ENCODE peak calls at places on chromosomes 3 and 15, in six cellular contexts. E is psoas muscle; G is lower lobe of right lung; Y is CD8-positive, alpha-beta T cell; B is substantia nigra; S is lung. P is an unnamed sample.

GRCh38 chr3:65953301-65953812 is 85.4 kb downstream of the MAGI1 start:
- DNase-seq in E (no peak), G (peak; percentile 86), Y (no peak), B (no peak), S (peak; percentile 91), P (no peak)

GRCh38 chr3:153215971-153216370 is 53.9 kb downstream of the RAP2B start:
- DNase-seq in E (no peak), G (no peak), Y (no peak), B (no peak), S (no peak), P (no peak)

GRCh38 chr15:89341316-89342005 is 6.8 kb upstream of the POLG start:
- DNase-seq in E (no peak), G (peak; percentile 73), Y (no peak), B (no peak), S (peak; percentile 63), P (no peak)

GRCh38 chr3:66475386-66476020 is 25.3 kb downstream of the LRIG1 start:
- DNase-seq in E (no peak), G (no peak), Y (no peak), B (no peak), S (no peak), P (no peak)

GRCh38 chr15:99029358-99029871 is 21.8 kb upstream of the PGPEP1L start:
- DNase-seq in E (peak; percentile 84), G (no peak), Y (no peak), B (no peak), S (no peak), P (no peak)

GRCh38 chr15:62569460-62570404 is 404.6 kb upstream of the C2CD4B start:
- DNase-seq in E (peak; percentile 88), G (peak; percentile 72), Y (no peak), B (no peak), S (peak; percentile 85), P (no peak)

GRCh38 chr15:41474941-41475340 is 18.7 kb upstream of the ITPKA start:
- DNase-seq in E (no peak), G (no peak), Y (no peak), B (no peak), S (no peak), P (no peak)

GRCh38 chr3:88632226-88632625 is 475.2 kb upstream of the EPHA3 start:
- DNase-seq in E (no peak), G (no peak), Y (no peak), B (no peak), S (no peak), P (no peak)

GRCh38 chr3:146277953-146278631 is 27.2 kb upstream of the PLSCR4 start:
- DNase-seq in E (no peak), G (no peak), Y (no peak), B (no peak), S (no peak), P (no peak)

GRCh38 chr3:53503185-53503584 is 8.8 kb downstream of the CACNA1D start:
- DNase-seq in E (no peak), G (no peak), Y (no peak), B (no peak), S (no peak), P (no peak)

GRCh38 chr3:53501203-53501602 is 6.8 kb downstream of the CACNA1D start:
- DNase-seq in E (no peak), G (no peak), Y (no peak), B (no peak), S (no peak), P (no peak)

GRCh38 chr3:53506110-53506762 is 11.8 kb downstream of the CACNA1D start:
- DNase-seq in E (no peak), G (no peak), Y (no peak), B (no peak), S (no peak), P (no peak)

GRCh38 chr3:53500165-53500777 is 5.9 kb downstream of the CACNA1D start:
- DNase-seq in E (no peak), G (no peak), Y (no peak), B (no peak), S (no peak), P (no peak)

GRCh38 chr3:53502737-53503136 is 8.3 kb downstream of the CACNA1D start:
- DNase-seq in E (no peak), G (no peak), Y (no peak), B (no peak), S (no peak), P (no peak)
- H3K27ac ChIP-seq in E (no peak overlapping the region), G (no peak overlapping the region), Y (no peak overlapping the region), B (no peak overlapping the region), S (no peak overlapping the region), P (peak overlapping the region; percentile 72)

GRCh38 chr3:37742574-37743212 is 119.0 kb upstream of the CTDSPL start:
- DNase-seq in E (no peak), G (no peak), Y (no peak), B (no peak), S (no peak), P (no peak)

GRCh38 chr3:37742121-37742520 is 119.6 kb upstream of the CTDSPL start:
- DNase-seq in E (no peak), G (no peak), Y (no peak), B (no peak), S (no peak), P (no peak)

GRCh38 chr3:37739579-37740290 is 121.9 kb upstream of the CTDSPL start:
- DNase-seq in E (no peak), G (no peak), Y (no peak), B (no peak), S (peak; percentile 28), P (no peak)

GRCh38 chr3:37740471-37740870 is 121.2 kb upstream of the CTDSPL start:
- DNase-seq in E (no peak), G (no peak), Y (no peak), B (no peak), S (no peak), P (no peak)

DNA sequence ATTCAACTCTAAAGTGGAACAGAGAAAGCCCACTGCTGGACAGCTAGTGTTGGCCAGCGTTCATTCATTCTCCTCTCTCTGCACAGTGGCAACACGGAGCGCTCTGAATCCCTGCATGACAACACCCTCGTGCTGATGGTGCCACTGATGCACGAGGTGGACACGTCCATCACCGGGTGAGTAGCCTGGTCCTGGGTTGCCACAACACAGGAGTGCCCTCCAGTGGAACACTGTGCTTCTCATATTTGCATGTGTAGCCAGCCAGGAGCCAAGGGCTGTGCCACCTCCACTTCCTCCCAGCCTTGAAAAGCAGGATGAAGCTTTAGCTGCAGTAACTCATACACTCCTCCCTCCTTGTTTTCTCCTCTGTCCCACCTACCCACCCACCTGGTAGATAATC is 120.0 kb upstream of the CTDSPL start:
- DNase-seq in E (peak; percentile 59), G (peak; percentile 76), Y (no peak), B (peak; percentile 11), S (peak; percentile 68), P (peak; percentile 9)
- H3K27ac ChIP-seq in E (no peak overlapping the region), G (no peak overlapping the region), Y (no peak overlapping the region), B (no peak overlapping the region), S (no peak overlapping the region), P (no peak overlapping the region)

GRCh38 chr3:5190147-5190791 is 2.8 kb downstream of the EDEM1 start:
- DNase-seq in E (no peak), G (no peak), Y (no peak), B (no peak), S (no peak), P (no peak)
- H3K27ac ChIP-seq in E (no peak overlapping the region), G (peak overlapping the region; percentile 100), Y (no peak overlapping the region), B (no peak overlapping the region), S (peak overlapping the region; percentile 81), P (no peak overlapping the region)

GRCh38 chr3:195548496-195548895 is 5.4 kb upstream of the PPP1R2 start:
- DNase-seq in E (no peak), G (no peak), Y (no peak), B (no peak), S (no peak), P (no peak)
- H3K27ac ChIP-seq in E (no peak overlapping the region), G (no peak overlapping the region), Y (no peak overlapping the region), B (no peak overlapping the region), S (no peak overlapping the region), P (no peak overlapping the region)

P was measured in caudate nucleus.